ENCODE peak calls at places on chromosomes 12 and 14, in nine cellular contexts. E, V, C, Z, J, M, B, L and R are unnamed samples. For H3K4me1, the result is how much of the 10 kb centered on the place peaks cover.

GRCh38 chr12:27969901-27970390 is 2.6 kb downstream of the PTHLH start:
- DNase-seq in E (peak), V (peak), C (peak), Z (peak), J (no peak), M (no peak), B (no peak), L (peak), R (peak)

GRCh38 chr14:20327005-20327869 is 5.8 kb downstream of the CCNB1IP1 start:
- DNase-seq in E (no peak), V (peak), C (no peak), Z (no peak), J (no peak), M (no peak), B (no peak), L (peak), R (peak)

GRCh38 chr14:25836647-25837046 is 761.2 kb downstream of the NOVA1 start:
- DNase-seq in E (no peak), V (no peak), C (no peak), Z (no peak), J (no peak), M (no peak), B (no peak), L (no peak), R (no peak)

GRCh38 chr12:46553911-46554310 is 181.3 kb upstream of the SLC38A2 start:
- DNase-seq in E (no peak), V (no peak), C (no peak), Z (no peak), J (no peak), M (no peak), B (no peak), L (no peak), R (peak)

GRCh38 chr12:2225736-2226135 is 172.9 kb downstream of the CACNA1C start:
- DNase-seq in E (no peak), V (no peak), C (no peak), Z (no peak), J (no peak), M (no peak), B (no peak), L (no peak), R (no peak)

GRCh38 chr14:25049559-25050493 is at the start of gene STXBP6:
- DNase-seq in E (peak), V (no peak), C (peak), Z (peak), J (peak), M (no peak), B (peak), L (no peak), R (peak)

GRCh38 chr14:77124345-77125274 is 17.0 kb downstream of the ZDHHC22 start:
- DNase-seq in E (peak), V (peak), C (peak), Z (peak), J (peak), M (peak), B (peak), L (peak), R (peak)

GRCh38 chr14:29846339-29847129 is 81.1 kb downstream of the PRKD1 start:
- DNase-seq in E (no peak), V (no peak), C (no peak), Z (no peak), J (no peak), M (no peak), B (no peak), L (no peak), R (no peak)

GRCh38 chr14:86779416-86779815 is 1213.6 kb downstream of the GALC start:
- DNase-seq in E (no peak), V (no peak), C (no peak), Z (no peak), J (no peak), M (no peak), B (no peak), L (no peak), R (no peak)

GRCh38 chr14:54893151-54893760 is 9.4 kb downstream of the GCH1 start:
- DNase-seq in E (no peak), V (peak), C (no peak), Z (no peak), J (no peak), M (no peak), B (no peak), L (peak), R (peak)

GRCh38 chr12:67991158-67991557 is 1.9 kb downstream of the IFNG-AS1 start:
- DNase-seq in E (no peak), V (no peak), C (no peak), Z (no peak), J (no peak), M (peak), B (no peak), L (peak), R (no peak)

GRCh38 chr12:52279683-52280318 is 5.4 kb downstream of the KRT86 start:
- DNase-seq in E (no peak), V (no peak), C (no peak), Z (peak), J (no peak), M (no peak), B (no peak), L (no peak), R (peak)

GRCh38 chr14:91140672-91141071 is 26.8 kb downstream of the DGLUCY start:
- DNase-seq in E (peak), V (no peak), C (no peak), Z (peak), J (no peak), M (no peak), B (no peak), L (no peak), R (peak)

GRCh38 chr12:119804011-119804641 is 73.0 kb downstream of the CIT start:
- DNase-seq in E (peak), V (no peak), C (peak), Z (peak), J (peak), M (no peak), B (peak), L (no peak), R (peak)

GRCh38 chr14:79645753-79646362 is 565.4 kb downstream of the DIO2 start:
- DNase-seq in E (no peak), V (no peak), C (no peak), Z (no peak), J (no peak), M (no peak), B (no peak), L (no peak), R (no peak)

GRCh38 chr12:26286186-26286585 is 90.8 kb downstream of the SSPN start:
- DNase-seq in E (no peak), V (no peak), C (no peak), Z (no peak), J (no peak), M (no peak), B (no peak), L (no peak), R (no peak)

GRCh38 chr12:71786840-71787239 is 32.2 kb downstream of the RAB21 start:
- DNase-seq in E (no peak), V (no peak), C (no peak), Z (no peak), J (no peak), M (no peak), B (no peak), L (no peak), R (no peak)

GRCh38 chr12:74889563-74890236 is 319.9 kb downstream of the KCNC2 start:
- DNase-seq in E (no peak), V (no peak), C (no peak), Z (no peak), J (no peak), M (no peak), B (no peak), L (no peak), R (peak)

GRCh38 chr14:51291016-51291415 is 51.0 kb downstream of the TMX1 start:
- DNase-seq in E (no peak), V (no peak), C (no peak), Z (no peak), J (no peak), M (no peak), B (no peak), L (no peak), R (no peak)

GRCh38 chr14:88421286-88421685 is 35.8 kb downstream of the SPATA7 start:
- DNase-seq in E (no peak), V (no peak), C (no peak), Z (no peak), J (no peak), M (no peak), B (no peak), L (no peak), R (peak)

GRCh38 chr12:103387385-103387784 is 108.4 kb downstream of the C12orf42 start:
- DNase-seq in E (no peak), V (no peak), C (no peak), Z (no peak), J (no peak), M (no peak), B (no peak), L (no peak), R (no peak)

GRCh38 chr12:56130876-56131275 is 2.8 kb downstream of the ESYT1 start:
- DNase-seq in E (no peak), V (no peak), C (no peak), Z (no peak), J (no peak), M (no peak), B (no peak), L (no peak), R (no peak)

GRCh38 chr12:607541-608001 is 55.7 kb downstream of the NINJ2 start:
- DNase-seq in E (peak), V (peak), C (peak), Z (peak), J (no peak), M (no peak), B (no peak), L (no peak), R (no peak)

GRCh38 chr14:77002335-77002734 is 26.2 kb downstream of the IRF2BPL start:
- DNase-seq in E (no peak), V (no peak), C (no peak), Z (no peak), J (no peak), M (no peak), B (no peak), L (no peak), R (no peak)

GRCh38 chr12:54355104-54355815 is 9.0 kb downstream of the GPR84 start:
- DNase-seq in E (peak), V (no peak), C (no peak), Z (peak), J (no peak), M (no peak), B (no peak), L (no peak), R (no peak)
- H3K4me1 ChIP-seq in E (under half), V (under half), C (under half), Z (under half), J (under half), M (under half), B (under half), L (under half), R (half or more)

GRCh38 chr14:75471059-75471458 is 43.2 kb downstream of the JDP2 start:
- DNase-seq in E (no peak), V (no peak), C (no peak), Z (no peak), J (peak), M (no peak), B (no peak), L (no peak), R (no peak)

GRCh38 chr14:75467763-75468162 is 39.9 kb downstream of the JDP2 start:
- DNase-seq in E (no peak), V (no peak), C (no peak), Z (peak), J (no peak), M (no peak), B (no peak), L (no peak), R (no peak)

GRCh38 chr14:75470238-75470797 is 42.5 kb downstream of the JDP2 start:
- DNase-seq in E (no peak), V (no peak), C (no peak), Z (no peak), J (no peak), M (no peak), B (no peak), L (no peak), R (no peak)

GRCh38 chr14:75469606-75470237 is 41.9 kb downstream of the JDP2 start:
- DNase-seq in E (no peak), V (no peak), C (no peak), Z (no peak), J (no peak), M (no peak), B (no peak), L (no peak), R (no peak)

GRCh38 chr14:75469164-75469563 is 41.3 kb downstream of the JDP2 start:
- DNase-seq in E (no peak), V (no peak), C (no peak), Z (peak), J (no peak), M (no peak), B (no peak), L (no peak), R (no peak)
- H3K4me1 ChIP-seq in E (under half), V (under half), C (half or more), Z (under half), J (under half), M (under half), B (under half), L (under half), R (under half)

DNA sequence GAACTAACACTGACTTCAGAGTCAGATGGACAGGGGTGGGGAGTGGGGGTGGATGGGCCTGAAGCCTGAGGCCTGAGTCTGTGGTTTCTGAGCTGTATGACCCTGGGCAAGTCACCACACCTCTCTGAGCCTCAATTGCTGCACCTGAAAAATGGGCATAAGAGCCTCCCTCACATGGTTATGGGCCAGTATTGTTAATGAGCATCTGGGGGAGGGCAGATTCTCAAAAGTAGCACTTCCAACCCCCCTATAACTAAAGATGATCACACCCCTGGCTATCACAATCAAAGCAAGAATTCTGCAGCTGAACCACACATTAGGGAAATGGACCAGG is 168.6 kb downstream of the RBM19 start:
- DNase-seq in E (no peak), V (no peak), C (no peak), Z (no peak), J (no peak), M (no peak), B (no peak), L (no peak), R (no peak)
- H3K4me1 ChIP-seq in E (under half), V (under half), C (under half), Z (under half), J (under half), M (under half), B (under half), L (under half), R (under half)

DNA sequence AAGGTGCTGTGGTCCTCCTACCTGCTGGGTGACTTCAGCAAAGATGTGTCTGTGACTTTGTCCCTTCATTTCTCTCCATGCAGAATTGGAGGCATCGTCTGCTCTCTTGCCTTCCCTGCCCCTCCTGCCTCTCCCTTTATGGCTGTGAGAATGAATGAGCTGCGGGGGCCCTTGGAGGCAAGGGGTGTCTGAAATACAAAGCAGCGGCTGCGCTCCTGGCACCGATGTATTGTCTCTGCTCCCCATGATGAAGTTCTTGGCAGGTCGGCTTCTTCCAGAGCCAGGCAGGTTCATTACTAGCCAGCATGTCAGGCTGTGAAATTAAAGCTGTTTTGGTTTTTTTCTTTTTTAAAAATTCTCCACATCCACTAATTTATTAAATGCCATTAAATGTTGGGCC is 194.5 kb downstream of the TSPAN9 start:
- DNase-seq in E (no peak), V (no peak), C (no peak), Z (no peak), J (no peak), M (no peak), B (no peak), L (no peak), R (no peak)
- H3K4me1 ChIP-seq in E (under half), V (under half), C (under half), Z (under half), J (under half), M (under half), B (under half), L (under half), R (under half)

DNA sequence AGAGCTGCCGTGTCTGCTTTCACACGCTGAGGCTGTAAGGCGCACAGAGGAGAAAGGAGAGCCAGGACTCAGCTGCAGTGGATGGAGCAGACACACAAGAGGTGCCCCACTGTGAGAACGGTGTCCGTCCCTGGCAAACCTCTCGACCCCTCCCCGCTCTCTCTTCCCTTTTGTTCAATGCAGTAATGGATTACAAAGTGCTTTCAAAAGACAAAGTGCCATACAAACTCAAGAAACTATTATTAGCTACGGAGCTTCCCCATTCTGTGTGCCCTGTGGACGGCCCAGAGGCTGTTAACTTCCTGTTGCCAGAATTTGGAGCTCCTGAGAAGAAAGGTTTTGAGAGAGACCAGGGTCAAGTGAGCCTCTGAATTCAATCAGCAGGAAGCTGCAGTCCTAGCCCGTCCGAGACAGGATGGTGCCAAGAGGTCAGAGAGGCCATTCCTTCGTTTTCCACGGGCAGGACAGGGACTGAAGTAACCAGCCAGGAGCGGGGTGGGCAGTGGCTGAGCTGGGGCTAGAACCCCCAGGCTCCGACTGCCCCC is 15.8 kb downstream of the CCND2 start:
- DNase-seq in E (no peak), V (no peak), C (no peak), Z (peak), J (no peak), M (no peak), B (no peak), L (no peak), R (no peak)
- H3K4me1 ChIP-seq in E (under half), V (under half), C (under half), Z (under half), J (under half), M (half or more), B (half or more), L (half or more), R (under half)

DNA sequence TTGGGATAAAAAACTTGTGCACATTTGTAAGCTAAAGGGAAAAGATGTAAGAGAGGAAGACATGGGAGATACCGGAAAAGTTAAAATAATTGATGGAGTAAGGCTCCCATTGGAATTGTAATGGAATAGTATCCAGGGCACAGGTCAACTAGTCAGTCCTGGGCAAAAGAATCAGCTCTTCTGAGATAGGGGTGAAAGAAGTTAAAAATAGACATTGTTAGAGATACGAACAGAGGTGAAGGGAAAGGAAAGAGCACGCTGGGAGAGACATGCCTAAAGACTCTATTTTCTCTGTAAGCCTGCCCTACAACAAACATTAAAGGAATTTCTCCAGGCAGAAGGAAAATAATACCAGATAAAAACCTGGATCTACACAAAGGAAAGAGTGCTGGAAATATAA is 101.5 kb downstream of the SLC41A2 start:
- DNase-seq in E (no peak), V (no peak), C (no peak), Z (no peak), J (no peak), M (no peak), B (no peak), L (no peak), R (no peak)
- H3K4me1 ChIP-seq in E (under half), V (under half), C (under half), Z (under half), J (under half), M (under half), B (under half), L (under half), R (under half)